ENCODE peak calls at places on chromosomes 13 and 19, in eight cellular contexts. I is ovary, P is keratinocyte, Z is breast epithelium, O is lower lobe of right lung, E is body of pancreas, Y is heart right ventricle, B is cardiac muscle cell. T is an unnamed sample. For H3K4me1, the result is how much of the 10 kb centered on the place peaks cover.

GRCh38 chr13:51122868-51123267 is 11.8 kb upstream of the C13orf42 start:
- DNase-seq in I (no peak), P (no peak), Z (no peak), O (no peak), E (no peak), Y (no peak), B (no peak), T (no peak)

GRCh38 chr19:54431255-54431838 is 16.1 kb downstream of the TTYH1 start:
- DNase-seq in I (peak), P (no peak), Z (peak), O (peak), E (peak), Y (no peak), B (peak), T (no peak)

GRCh38 chr13:113656831-113657671 is 947 bp downstream of the ATP4B start:
- DNase-seq in I (peak), P (no peak), Z (no peak), O (peak), E (no peak), Y (no peak), B (no peak), T (no peak)

GRCh38 chr13:114063545-114064515 is 68.6 kb downstream of the RASA3 start:
- DNase-seq in I (peak), P (no peak), Z (peak), O (peak), E (peak), Y (peak), B (peak), T (no peak)

GRCh38 chr19:50639121-50640112 is at the start of gene SYT3:
- DNase-seq in I (no peak), P (no peak), Z (no peak), O (peak), E (peak), Y (peak), B (peak), T (no peak)

GRCh38 chr13:92553470-92554114 is 673.0 kb upstream of the GPC6 start:
- DNase-seq in I (no peak), P (no peak), Z (no peak), O (no peak), E (no peak), Y (no peak), B (no peak), T (no peak)

GRCh38 chr19:16445238-16446107 is 26.3 kb downstream of the EPS15L1 start:
- DNase-seq in I (no peak), P (no peak), Z (no peak), O (no peak), E (no peak), Y (no peak), B (no peak), T (no peak)

GRCh38 chr19:2188708-2189385 is 25.1 kb downstream of the DOT1L start:
- DNase-seq in I (no peak), P (no peak), Z (no peak), O (no peak), E (no peak), Y (no peak), B (no peak), T (no peak)

GRCh38 chr13:58437436-58437835 is 805.9 kb downstream of the PCDH17 start:
- DNase-seq in I (no peak), P (no peak), Z (no peak), O (no peak), E (no peak), Y (no peak), B (no peak), T (no peak)

GRCh38 chr13:60514891-60515290 is 117.9 kb downstream of the TDRD3 start:
- DNase-seq in I (no peak), P (no peak), Z (no peak), O (no peak), E (no peak), Y (no peak), B (no peak), T (no peak)

GRCh38 chr13:74134226-74134776 is at the start of gene KLF12:
- DNase-seq in I (peak), P (peak), Z (peak), O (peak), E (peak), Y (peak), B (peak), T (peak)

GRCh38 chr13:64505511-64505910 is 2724.6 kb downstream of the PCDH9 start:
- DNase-seq in I (no peak), P (no peak), Z (no peak), O (no peak), E (no peak), Y (no peak), B (peak), T (no peak)

GRCh38 chr19:32359581-32359980 is 14.2 kb downstream of the ZNF507 start:
- DNase-seq in I (no peak), P (no peak), Z (no peak), O (no peak), E (no peak), Y (no peak), B (no peak), T (no peak)

GRCh38 chr13:112446347-112446861 is 70.2 kb downstream of the SPACA7 start:
- DNase-seq in I (no peak), P (no peak), Z (no peak), O (no peak), E (no peak), Y (no peak), B (no peak), T (peak)
- H3K4me1 ChIP-seq in I (under half), P (under half), Z (under half), O (under half), E (under half), Y (under half), B (under half), T (under half)

GRCh38 chr19:11175920-11176319 is 20.3 kb upstream of the SPC24 start:
- DNase-seq in I (no peak), P (no peak), Z (no peak), O (no peak), E (no peak), Y (no peak), B (no peak), T (no peak)

GRCh38 chr19:11173516-11174155 is 18.1 kb upstream of the SPC24 start:
- DNase-seq in I (no peak), P (no peak), Z (no peak), O (no peak), E (no peak), Y (no peak), B (no peak), T (no peak)

GRCh38 chr19:11176466-11177193 is 20.7 kb downstream of the KANK2 start:
- DNase-seq in I (no peak), P (no peak), Z (no peak), O (no peak), E (no peak), Y (no peak), B (no peak), T (no peak)

GRCh38 chr19:11172576-11172975 is 17.0 kb upstream of the SPC24 start:
- DNase-seq in I (no peak), P (no peak), Z (no peak), O (no peak), E (no peak), Y (no peak), B (no peak), T (no peak)

GRCh38 chr19:11174336-11174735 is 18.8 kb upstream of the SPC24 start:
- DNase-seq in I (no peak), P (no peak), Z (no peak), O (no peak), E (no peak), Y (no peak), B (no peak), T (no peak)
- TF ChIP-seq CTCF in I (no peak), P (no peak), Z (no peak), O (no peak), E (no peak), Y (no peak), B (no peak), T (no peak)

GRCh38 chr19:10815007-10815531 is 20.9 kb downstream of the TMED1 start:
- DNase-seq in I (no peak), P (no peak), Z (no peak), O (no peak), E (no peak), Y (no peak), B (no peak), T (no peak)
- H3K4me1 ChIP-seq in I (under half), P (under half), Z (under half), O (under half), E (under half), Y (under half), B (under half), T (under half)

GRCh38 chr13:19890030-19890429 is 26.6 kb upstream of the ZMYM5 start:
- DNase-seq in I (no peak), P (no peak), Z (no peak), O (no peak), E (no peak), Y (no peak), B (no peak), T (no peak)

DNA sequence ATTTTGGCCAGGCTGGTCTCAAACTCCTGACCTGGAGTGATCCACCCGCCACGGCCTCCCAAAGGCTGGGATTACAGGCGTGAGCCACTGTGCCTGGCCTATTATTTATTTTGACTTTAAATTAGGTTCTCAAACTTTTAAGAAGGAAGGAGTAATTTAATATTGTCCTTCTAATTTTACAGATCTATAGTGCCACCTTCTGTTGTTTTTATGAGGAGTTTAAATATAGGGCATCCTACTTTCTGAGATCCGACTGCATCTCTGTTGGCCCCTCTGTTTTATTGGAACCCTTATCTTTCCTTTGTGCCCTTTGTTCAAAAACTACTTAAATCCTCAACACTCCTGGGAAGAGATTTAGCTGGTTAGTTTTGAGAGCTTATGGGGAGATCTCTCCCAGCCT is 25.4 kb upstream of the ZMYM5 start:
- DNase-seq in I (no peak), P (no peak), Z (no peak), O (no peak), E (no peak), Y (no peak), B (peak), T (no peak)
- TF ChIP-seq CTCF in I (no peak), P (no peak), Z (no peak), O (no peak), E (no peak), Y (peak), B (peak), T (no peak)